ENCODE peak calls at places on chromosome 14, in seven cellular contexts. W is endothelial cell of umbilical vein, K is K562, Y is SK-N-SH, S is GM12878, E is HepG2, T is H1. A is an unnamed sample. For H3K36me3, the result is how much of the 10 kb centered on the place peaks cover.

GRCh38 chr14:33657478-33657877 is 293.4 kb downstream of the EGLN3 start:
- DNase-seq in W (peak), K (no peak), Y (no peak), S (no peak), E (no peak), T (no peak), A (no peak)

GRCh38 chr14:78029471-78030372 is 140.5 kb upstream of the NRXN3 start:
- DNase-seq in W (no peak), K (peak), Y (no peak), S (no peak), E (no peak), T (peak), A (no peak)

GRCh38 chr14:95525999-95526398 is 8.9 kb upstream of the GLRX5 start:
- DNase-seq in W (no peak), K (no peak), Y (no peak), S (no peak), E (no peak), T (no peak), A (no peak)

GRCh38 chr14:97046991-97047390 is 249.8 kb downstream of the VRK1 start:
- DNase-seq in W (no peak), K (no peak), Y (no peak), S (no peak), E (no peak), T (no peak), A (no peak)

GRCh38 chr14:91368681-91369416 is 48.8 kb downstream of the CCDC88C start:
- DNase-seq in W (no peak), K (no peak), Y (no peak), S (no peak), E (no peak), T (no peak), A (no peak)

GRCh38 chr14:69315302-69315701 is 55.3 kb downstream of the GALNT16 start:
- DNase-seq in W (no peak), K (peak), Y (no peak), S (no peak), E (no peak), T (no peak), A (no peak)

GRCh38 chr14:81165188-81165587 is 55.6 kb downstream of the GTF2A1 start:
- DNase-seq in W (no peak), K (no peak), Y (no peak), S (no peak), E (peak), T (no peak), A (no peak)

GRCh38 chr14:60251877-60252276 is 2.9 kb downstream of the PPM1A start:
- DNase-seq in W (no peak), K (no peak), Y (no peak), S (no peak), E (no peak), T (no peak), A (no peak)

GRCh38 chr14:92247937-92248336 is 75.0 kb upstream of the SLC24A4 start:
- DNase-seq in W (no peak), K (no peak), Y (no peak), S (no peak), E (no peak), T (no peak), A (no peak)

GRCh38 chr14:71411766-71412165 is 504.5 kb downstream of the PCNX1 start:
- DNase-seq in W (no peak), K (no peak), Y (no peak), S (no peak), E (no peak), T (no peak), A (no peak)

GRCh38 chr14:24690492-24690891 is 56.5 kb upstream of the GZMB start:
- DNase-seq in W (no peak), K (peak), Y (no peak), S (no peak), E (no peak), T (peak), A (no peak)

GRCh38 chr14:54589076-54589475 is 22.1 kb downstream of the SAMD4A start:
- DNase-seq in W (no peak), K (no peak), Y (no peak), S (no peak), E (no peak), T (no peak), A (no peak)

GRCh38 chr14:93156693-93157369 is 27.9 kb downstream of the MOAP1 start:
- DNase-seq in W (no peak), K (no peak), Y (no peak), S (no peak), E (no peak), T (no peak), A (no peak)

GRCh38 chr14:37185670-37186069 is 12.1 kb upstream of the MIPOL1 start:
- DNase-seq in W (no peak), K (no peak), Y (no peak), S (no peak), E (no peak), T (no peak), A (no peak)

GRCh38 chr14:80456200-80456599 is 244.9 kb upstream of the DIO2 start:
- DNase-seq in W (no peak), K (no peak), Y (no peak), S (no peak), E (no peak), T (no peak), A (no peak)

GRCh38 chr14:105528197-105528858 is 1.9 kb downstream of the TMEM121 start:
- DNase-seq in W (peak), K (peak), Y (peak), S (no peak), E (peak), T (no peak), A (no peak)

GRCh38 chr14:23984891-23985607 is 3.7 kb upstream of the DHRS4L2 start:
- DNase-seq in W (no peak), K (no peak), Y (no peak), S (no peak), E (peak), T (no peak), A (no peak)

GRCh38 chr14:67335781-67336180 is 23.8 kb downstream of the ATP6V1D start:
- DNase-seq in W (peak), K (no peak), Y (peak), S (no peak), E (peak), T (no peak), A (peak)

GRCh38 chr14:67331368-67332125 is 28.1 kb downstream of the ATP6V1D start:
- DNase-seq in W (no peak), K (no peak), Y (no peak), S (no peak), E (no peak), T (no peak), A (no peak)

GRCh38 chr14:67332468-67332867 is 27.1 kb downstream of the ATP6V1D start:
- DNase-seq in W (no peak), K (no peak), Y (no peak), S (no peak), E (no peak), T (no peak), A (no peak)
- H3K36me3 ChIP-seq in W (under half), K (half or more), Y (half or more), S (under half), E (under half), T (under half), A (under half)

GRCh38 chr14:75461755-75462349 is 34.0 kb downstream of the JDP2 start:
- DNase-seq in W (no peak), K (no peak), Y (no peak), S (no peak), E (no peak), T (no peak), A (no peak)
- TF ChIP-seq MAX in W (no peak), K (no peak), Y (no peak), S (no peak), E (no peak), T (no peak), A (no peak)

GRCh38 chr14:99258341-99258781 is 13.6 kb downstream of the BCL11B start:
- DNase-seq in W (no peak), K (no peak), Y (no peak), S (no peak), E (no peak), T (no peak), A (no peak)
- H3K4me3 ChIP-seq in W (no peak), K (no peak), Y (no peak), S (no peak), E (no peak), T (no peak), A (no peak)

GRCh38 chr14:88933203-88933602 is 108.8 kb downstream of the TTC8 start:
- DNase-seq in W (no peak), K (no peak), Y (no peak), S (no peak), E (no peak), T (no peak), A (no peak)

GRCh38 chr14:88934231-88934898 is 109.9 kb downstream of the TTC8 start:
- DNase-seq in W (no peak), K (no peak), Y (no peak), S (no peak), E (no peak), T (no peak), A (no peak)

GRCh38 chr14:88929656-88930436 is 105.4 kb downstream of the TTC8 start:
- DNase-seq in W (peak), K (peak), Y (no peak), S (no peak), E (peak), T (no peak), A (no peak)

GRCh38 chr14:88937706-88938105 is 113.3 kb downstream of the TTC8 start:
- DNase-seq in W (no peak), K (no peak), Y (no peak), S (no peak), E (no peak), T (no peak), A (no peak)

DNA sequence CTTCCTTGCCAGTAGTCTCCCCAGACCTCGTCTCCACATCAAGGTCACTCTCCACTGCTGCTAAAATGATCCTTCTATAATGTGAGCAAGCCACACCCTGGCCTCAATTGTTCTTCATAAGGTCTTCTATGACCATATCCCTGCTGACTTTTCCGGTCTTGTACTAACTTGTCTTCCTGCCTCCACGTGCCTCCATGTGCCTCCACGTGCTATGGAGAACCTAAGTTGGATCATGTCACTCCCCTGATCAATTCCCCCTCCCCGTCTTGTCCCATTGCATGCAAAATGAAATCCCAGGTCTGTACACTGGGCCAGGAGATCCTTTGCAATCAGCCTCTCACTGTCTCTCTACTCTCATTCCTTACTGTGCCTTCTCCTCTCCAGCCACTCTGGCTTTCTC is 110.6 kb downstream of the TTC8 start:
- DNase-seq in W (no peak), K (no peak), Y (no peak), S (no peak), E (no peak), T (no peak), A (no peak)
- H3K36me3 ChIP-seq in W (under half), K (under half), Y (under half), S (under half), E (under half), T (under half), A (under half)

GRCh38 chr14:76768671-76769500 is 7.6 kb downstream of the VASH1 start:
- DNase-seq in W (no peak), K (no peak), Y (no peak), S (no peak), E (no peak), T (no peak), A (no peak)

GRCh38 chr14:76770521-76771431 is 9.5 kb downstream of the VASH1 start:
- DNase-seq in W (no peak), K (no peak), Y (no peak), S (no peak), E (no peak), T (no peak), A (no peak)

GRCh38 chr14:76767681-76768055 is 6.4 kb downstream of the VASH1 start:
- DNase-seq in W (no peak), K (no peak), Y (no peak), S (no peak), E (no peak), T (no peak), A (no peak)

GRCh38 chr14:76769636-76770292 is 8.5 kb downstream of the VASH1 start:
- DNase-seq in W (no peak), K (no peak), Y (no peak), S (no peak), E (no peak), T (no peak), A (no peak)

GRCh38 chr14:76768201-76768656 is 7.0 kb downstream of the VASH1 start:
- DNase-seq in W (peak), K (peak), Y (peak), S (peak), E (no peak), T (no peak), A (no peak)
- TF ChIP-seq MAX in W (no peak), K (no peak), Y (no peak), S (no peak), E (no peak), T (no peak), A (no peak)

DNA sequence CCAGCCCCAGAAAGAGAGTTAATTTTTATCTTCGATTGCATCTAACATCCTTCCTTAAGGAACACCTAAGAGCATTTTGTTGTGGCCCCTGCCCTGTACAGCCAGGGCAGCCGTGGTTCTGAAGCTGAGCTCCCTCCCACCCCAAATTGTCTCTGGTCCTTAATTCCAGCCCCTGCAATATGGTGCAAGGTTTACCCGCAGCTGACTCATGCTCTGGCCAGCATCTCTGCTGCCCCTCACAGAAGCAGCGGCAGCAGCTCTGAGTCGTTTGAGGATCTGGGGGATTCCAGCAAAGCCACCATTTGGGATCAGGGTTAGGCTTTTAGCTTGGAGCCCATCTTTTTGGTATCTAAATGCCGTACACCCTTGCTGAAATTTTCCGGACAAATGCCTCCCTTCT is 3.3 kb downstream of the DLK1 start:
- DNase-seq in W (no peak), K (no peak), Y (peak), S (no peak), E (no peak), T (no peak), A (no peak)
- H3K4me3 ChIP-seq in W (no peak), K (no peak), Y (no peak), S (no peak), E (no peak), T (no peak), A (no peak)

GRCh38 chr14:22906073-22906472 is 12.9 kb downstream of the RBM23 start:
- DNase-seq in W (no peak), K (no peak), Y (no peak), S (no peak), E (no peak), T (no peak), A (no peak)
- H3K36me3 ChIP-seq in W (under half), K (half or more), Y (half or more), S (under half), E (under half), T (half or more), A (half or more)

DNA sequence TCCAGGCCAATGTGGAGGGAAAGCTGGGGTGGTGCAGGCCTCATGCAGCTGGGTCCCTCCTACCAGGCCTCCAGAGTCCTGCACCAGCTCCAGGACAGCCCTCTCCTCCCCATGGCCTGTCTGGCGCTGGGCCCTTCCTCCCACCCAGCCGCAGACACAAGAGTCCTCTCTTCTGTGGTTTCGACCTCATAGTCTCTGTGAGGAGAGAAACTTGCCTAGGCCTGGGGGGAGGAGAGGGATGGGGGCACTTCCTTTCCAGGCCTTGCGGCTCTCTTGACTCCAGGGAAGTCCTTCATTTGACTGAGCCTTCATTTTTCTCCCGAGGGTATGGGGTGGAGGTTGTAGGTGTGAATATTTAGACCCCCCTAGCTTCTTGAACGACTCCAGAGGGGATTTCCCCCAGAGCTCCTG is 2.3 kb downstream of the MMP14 start:
- DNase-seq in W (no peak), K (no peak), Y (no peak), S (no peak), E (no peak), T (no peak), A (no peak)
- TF ChIP-seq MAX in W (no peak), K (no peak), Y (no peak), S (no peak), E (no peak), T (no peak), A (no peak)

GRCh38 chr14:103356151-103356766 is 22.2 kb downstream of the EIF5 start:
- DNase-seq in W (no peak), K (no peak), Y (no peak), S (no peak), E (no peak), T (no peak), A (no peak)
- H3K4me3 ChIP-seq in W (no peak), K (no peak), Y (no peak), S (no peak), E (peak), T (no peak), A (no peak)

A was measured in HCT116.